ENCODE peak calls at places on chromosome X, in six cellular contexts. Z is K562, T is HCT116, W is GM12878, O is HepG2, D is H1. L is an unnamed sample.

GRCh38 chrX:154775611-154776349 is 13.1 kb downstream of the DKC1 start:
- DNase-seq in T (no peak), D (no peak), W (no peak), Z (no peak), O (no peak), L (no peak)

GRCh38 chrX:120140293-120140981 is 18.0 kb upstream of the RHOXF2 start:
- DNase-seq in D (no peak), W (no peak), O (no peak), Z (no peak), T (no peak), L (no peak)

GRCh38 chrX:123036401-123036800 is 147.7 kb upstream of the GRIA3 start:
- DNase-seq in T (no peak), Z (no peak), O (no peak), W (no peak), D (no peak), L (no peak)

GRCh38 chrX:140274761-140275525 is 229.9 kb downstream of the SOX3 start:
- DNase-seq in T (no peak), O (no peak), Z (no peak), W (no peak), D (peak; percentile 9), L (peak; percentile 27)

GRCh38 chrX:155747520-155747919 is 133.6 kb upstream of the VAMP7 start:
- DNase-seq in W (no peak), D (no peak), O (no peak), Z (no peak), T (no peak), L (no peak)

GRCh38 chrX:68490644-68491043 is 8.2 kb upstream of the YIPF6 start:
- DNase-seq in Z (peak; percentile 23), O (peak; percentile 58), D (no peak), W (no peak), T (no peak), L (no peak)

GRCh38 chrX:134377537-134377936 is 82.4 kb upstream of the HPRT1 start:
- DNase-seq in O (peak; percentile 48), W (no peak), T (no peak), D (no peak), Z (no peak), L (no peak)

GRCh38 chrX:123860983-123861382 is 1.1 kb downstream of the XIAP start:
- DNase-seq in W (no peak), O (no peak), D (no peak), Z (no peak), T (no peak), L (no peak)

GRCh38 chrX:72100824-72101351 is 30.8 kb downstream of the RTL5 start:
- DNase-seq in D (no peak), T (no peak), O (no peak), Z (no peak), W (peak; percentile 70), L (no peak)

GRCh38 chrX:9258346-9259104 is 206.3 kb upstream of the TBL1X start:
- DNase-seq in T (no peak), W (no peak), Z (no peak), D (no peak), O (no peak), L (no peak)

DNA sequence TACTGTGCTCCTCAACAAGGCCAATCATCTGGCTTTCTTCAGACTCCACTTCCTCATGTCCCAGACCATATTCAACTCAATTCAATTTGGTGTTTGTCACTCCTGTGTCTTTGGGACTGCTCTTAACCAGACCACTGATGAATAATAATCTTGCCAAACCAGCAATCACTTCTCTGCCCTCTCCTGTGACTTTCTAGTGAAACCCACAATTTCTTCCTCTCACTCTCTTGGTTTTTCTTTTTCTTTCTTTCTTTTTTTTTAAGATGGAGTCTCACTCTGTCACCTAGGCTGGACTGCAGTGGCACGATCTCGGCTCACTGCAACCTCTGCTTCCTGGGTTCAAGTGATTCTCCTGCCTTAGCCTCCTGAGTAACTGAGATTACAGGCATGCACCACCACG is 2.8 kb upstream of the WDR45 start:
- DNase-seq in T (no peak), D (no peak), O (no peak), Z (no peak), W (no peak), L (no peak)
- TF ChIP-seq ZNF274 in T (no peak), D (no peak), O (no peak), Z (no peak), W (no peak), L (no peak)

GRCh38 chrX:147923605-147924004 is 11.9 kb downstream of the FMR1 start:
- DNase-seq in D (no peak), Z (no peak), T (no peak), O (no peak), W (no peak), L (no peak)

DNA sequence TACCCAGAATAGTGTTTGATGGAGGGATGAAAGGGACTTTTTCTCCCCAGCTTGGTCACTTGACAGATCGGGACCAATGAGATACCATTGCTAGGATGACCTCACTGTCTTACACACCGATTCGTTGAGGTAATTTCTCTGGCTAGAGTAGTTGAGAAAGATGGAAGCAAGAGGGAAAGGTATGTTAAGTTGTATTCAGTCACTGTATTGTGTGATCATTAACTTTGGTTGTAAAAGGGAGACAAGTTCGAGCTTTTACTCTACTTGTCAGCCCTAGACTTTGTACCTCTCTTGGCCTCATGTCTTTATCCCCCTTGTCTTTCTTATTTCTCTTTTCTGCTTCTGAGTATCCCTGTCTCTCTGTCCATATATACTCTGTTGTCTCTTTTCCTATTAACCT is 15.5 kb downstream of the FMR1 start:
- DNase-seq in O (no peak), D (no peak), Z (no peak), T (no peak), W (no peak), L (no peak)
- H3K9ac ChIP-seq in O (no peak overlapping the region), D (no peak overlapping the region), Z (no peak overlapping the region), T (no peak overlapping the region), W (no peak overlapping the region), L (no peak overlapping the region)

GRCh38 chrX:19556202-19556601 is 40.9 kb upstream of the MAP3K15 start:
- DNase-seq in T (no peak), W (no peak), Z (no peak), O (no peak), D (no peak), L (no peak)
- TF ChIP-seq ZNF274 in T (no peak), W (no peak), Z (no peak), O (no peak), D (no peak), L (no peak)

GRCh38 chrX:45850197-45850774 is 649.6 kb upstream of the DIPK2B start:
- DNase-seq in O (no peak), D (no peak), W (no peak), T (no peak), Z (no peak), L (no peak)

GRCh38 chrX:45852884-45853283 is 652.2 kb upstream of the DIPK2B start:
- DNase-seq in Z (no peak), D (no peak), O (no peak), T (no peak), W (no peak), L (no peak)

GRCh38 chrX:45851434-45851991 is 650.8 kb upstream of the DIPK2B start:
- DNase-seq in W (no peak), D (peak; percentile 57), T (peak; percentile 49), O (no peak), Z (no peak), L (peak; percentile 80)

GRCh38 chrX:45849261-45849660 is 648.6 kb upstream of the DIPK2B start:
- DNase-seq in O (peak; percentile 61), Z (no peak), D (no peak), W (no peak), T (peak; percentile 57), L (no peak)

GRCh38 chrX:45850775-45851433 is 650.2 kb upstream of the DIPK2B start:
- DNase-seq in O (peak; percentile 6), W (no peak), T (no peak), Z (no peak), D (no peak), L (no peak)
- H3K9ac ChIP-seq in O (peak overlapping the region; percentile 71), W (no peak overlapping the region), T (peak overlapping the region; percentile 93), Z (no peak overlapping the region), D (peak overlapping the region; percentile 88), L (peak overlapping the region; percentile 96)